ENCODE peak calls at places on chromosomes 7 and 10, in six cellular contexts. U, Y, S, E, D and M are unnamed samples.

GRCh38 chr10:85767936-85768335 is 598.7 kb downstream of the GRID1 start:
- DNase-seq in U (no peak), Y (no peak), D (no peak), E (no peak), S (no peak), M (no peak)

GRCh38 chr10:112491144-112491543 is 44.1 kb downstream of the VTI1A start:
- DNase-seq in D (no peak), E (no peak), U (no peak), Y (no peak), S (no peak), M (no peak)

GRCh38 chr7:105649727-105650381 is 68.6 kb upstream of the EFCAB10 start:
- DNase-seq in U (no peak), E (no peak), Y (no peak), D (no peak), S (peak; percentile 19), M (no peak)

GRCh38 chr10:29736325-29737208 is 101.8 kb upstream of the SVIL start:
- DNase-seq in U (peak; percentile 73), E (peak; percentile 86), Y (peak; percentile 1), S (no peak), D (no peak), M (peak; percentile 81)

GRCh38 chr7:107345898-107346297 is 124.0 kb upstream of the GPR22 start:
- DNase-seq in E (no peak), S (no peak), U (no peak), Y (no peak), D (no peak), M (no peak)

GRCh38 chr10:87844837-87845623 is 18.3 kb downstream of the KLLN start:
- DNase-seq in Y (no peak), E (no peak), S (no peak), U (no peak), D (no peak), M (no peak)

GRCh38 chr7:157613575-157614322 is 276.9 kb downstream of the DNAJB6 start:
- DNase-seq in D (no peak), S (no peak), Y (no peak), U (peak; percentile 18), E (no peak), M (no peak)

GRCh38 chr7:47651355-47652317 is 69.7 kb upstream of the TNS3 start:
- DNase-seq in U (no peak), E (no peak), Y (no peak), S (peak; percentile 97), D (no peak), M (no peak)

GRCh38 chr7:17095001-17095574 is 203.4 kb upstream of the AHR start:
- DNase-seq in U (no peak), S (peak; percentile 97), Y (no peak), D (no peak), E (no peak), M (peak; percentile 42)

GRCh38 chr7:24827589-24827988 is 70.3 kb upstream of the GSDME start:
- DNase-seq in S (no peak), D (no peak), E (no peak), U (no peak), Y (no peak), M (no peak)